ENCODE peak calls at places on chromosomes 11 and 22, in seven cellular contexts. A is HT1080; J is NCI-H1105; E is activated CD4-positive, CD25-positive, alpha-beta regulatory T cell; H is right cardiac atrium; N is AG10803; D is T-helper 22 cell. F is an unnamed sample.

GRCh38 chr11:45934580-45935318 is 12.3 kb downstream of the LARGE2 start:
- DNase-seq in A (no peak), J (no peak), E (no peak), H (no peak), N (no peak), D (no peak), F (no peak)

GRCh38 chr11:74024630-74025029 is 15.7 kb upstream of the UCP3 start:
- DNase-seq in A (peak), J (no peak), E (no peak), H (peak), N (peak), D (no peak), F (no peak)

GRCh38 chr11:12280838-12281565 is 96.4 kb upstream of the PARVA start:
- DNase-seq in A (no peak), J (no peak), E (no peak), H (no peak), N (no peak), D (no peak), F (no peak)

GRCh38 chr22:37496651-37497599 is 10.7 kb upstream of the MFNG start:
- DNase-seq in A (peak), J (no peak), E (no peak), H (no peak), N (peak), D (no peak), F (no peak)

GRCh38 chr22:48807155-48807554 is 1020.5 kb downstream of the BRD1 start:
- DNase-seq in A (no peak), J (no peak), E (no peak), H (no peak), N (no peak), D (no peak), F (no peak)

GRCh38 chr11:118975771-118976709 is 4.5 kb downstream of the FOXR1 start:
- DNase-seq in A (no peak), J (peak), E (no peak), H (no peak), N (peak), D (no peak), F (no peak)

GRCh38 chr11:33734441-33735165 is 1.6 kb downstream of the CD59 start:
- DNase-seq in A (peak), J (no peak), E (no peak), H (peak), N (peak), D (no peak), F (no peak)

GRCh38 chr22:31537019-31537535 is 40.7 kb downstream of the SFI1 start:
- DNase-seq in A (no peak), J (no peak), E (peak), H (no peak), N (no peak), D (no peak), F (no peak)

GRCh38 chr11:121670792-121671275 is 218.1 kb upstream of the SORL1-AS1 start:
- DNase-seq in A (no peak), J (peak), E (no peak), H (no peak), N (no peak), D (no peak), F (no peak)

GRCh38 chr22:30444632-30445437 is 19.3 kb downstream of the MTFP1 start:
- DNase-seq in A (peak), J (peak), E (no peak), H (no peak), N (peak), D (no peak), F (no peak)

GRCh38 chr11:113213549-113213948 is 100.8 kb upstream of the TTC12 start:
- DNase-seq in A (no peak), J (no peak), E (no peak), H (no peak), N (no peak), D (no peak), F (no peak)

GRCh38 chr22:32583074-32583677 is 108.6 kb downstream of the FBXO7 start:
- DNase-seq in A (no peak), J (no peak), E (no peak), H (no peak), N (no peak), D (no peak), F (no peak)

GRCh38 chr22:29478326-29479276 is 1.4 kb upstream of the NEFH start:
- DNase-seq in A (no peak), J (no peak), E (no peak), H (no peak), N (no peak), D (no peak), F (no peak)